ENCODE peak calls at places on chromosomes 3 and 15, in ten cellular contexts. One of them, this sample, is unnamed.

GRCh38 chr15:90708516-90708915 is 8.6 kb upstream of the BLM start:
- DNase-seq in CD4-positive, alpha-beta T cell: no peak
- DNase-seq in K562: no peak
- DNase-seq in heart left ventricle: no peak
- DNase-seq in WTC11: no peak
- DNase-seq in Calu3: no peak
- DNase-seq in sigmoid colon: no peak
- DNase-seq in H9: no peak
- DNase-seq in fibroblast of the aortic adventitia: peak
- DNase-seq in HFF-Myc: no peak
- DNase-seq in this sample: no peak

GRCh38 chr3:168088106-168088722 is 7.5 kb downstream of the GOLIM4 start:
- DNase-seq in CD4-positive, alpha-beta T cell: no peak
- DNase-seq in K562: no peak
- DNase-seq in heart left ventricle: no peak
- DNase-seq in WTC11: peak
- DNase-seq in Calu3: peak
- DNase-seq in sigmoid colon: no peak
- DNase-seq in H9: peak
- DNase-seq in fibroblast of the aortic adventitia: no peak
- DNase-seq in HFF-Myc: no peak
- DNase-seq in this sample: peak

GRCh38 chr15:63930034-63930433 is 96.3 kb upstream of the HERC1 start:
- DNase-seq in CD4-positive, alpha-beta T cell: no peak
- DNase-seq in K562: no peak
- DNase-seq in heart left ventricle: no peak
- DNase-seq in WTC11: peak
- DNase-seq in Calu3: no peak
- DNase-seq in sigmoid colon: peak
- DNase-seq in H9: no peak
- DNase-seq in fibroblast of the aortic adventitia: no peak
- DNase-seq in HFF-Myc: no peak
- DNase-seq in this sample: no peak

GRCh38 chr15:43511012-43511885 is 6.2 kb upstream of the MAP1A start:
- DNase-seq in CD4-positive, alpha-beta T cell: no peak
- DNase-seq in K562: no peak
- DNase-seq in heart left ventricle: no peak
- DNase-seq in WTC11: peak
- DNase-seq in Calu3: no peak
- DNase-seq in sigmoid colon: no peak
- DNase-seq in H9: peak
- DNase-seq in fibroblast of the aortic adventitia: peak
- DNase-seq in HFF-Myc: no peak
- DNase-seq in this sample: peak

GRCh38 chr3:10205461-10206165 is 40.9 kb downstream of the IRAK2 start:
- DNase-seq in CD4-positive, alpha-beta T cell: no peak
- DNase-seq in K562: no peak
- DNase-seq in heart left ventricle: no peak
- DNase-seq in WTC11: no peak
- DNase-seq in Calu3: peak
- DNase-seq in sigmoid colon: no peak
- DNase-seq in H9: no peak
- DNase-seq in fibroblast of the aortic adventitia: peak
- DNase-seq in HFF-Myc: peak
- DNase-seq in this sample: no peak

GRCh38 chr3:122055215-122055614 is at the start of gene CD86:
- DNase-seq in CD4-positive, alpha-beta T cell: no peak
- DNase-seq in K562: no peak
- DNase-seq in heart left ventricle: no peak
- DNase-seq in WTC11: no peak
- DNase-seq in Calu3: no peak
- DNase-seq in sigmoid colon: no peak
- DNase-seq in H9: no peak
- DNase-seq in fibroblast of the aortic adventitia: no peak
- DNase-seq in HFF-Myc: no peak
- DNase-seq in this sample: peak

GRCh38 chr3:105791919-105792786 is 76.7 kb downstream of the CBLB start:
- DNase-seq in CD4-positive, alpha-beta T cell: no peak
- DNase-seq in K562: no peak
- DNase-seq in heart left ventricle: peak
- DNase-seq in WTC11: no peak
- DNase-seq in Calu3: no peak
- DNase-seq in sigmoid colon: peak
- DNase-seq in H9: no peak
- DNase-seq in fibroblast of the aortic adventitia: peak
- DNase-seq in HFF-Myc: no peak
- DNase-seq in this sample: no peak

GRCh38 chr15:41695750-41696436 is 35.7 kb downstream of the MGA start:
- DNase-seq in CD4-positive, alpha-beta T cell: peak
- DNase-seq in K562: peak
- DNase-seq in heart left ventricle: peak
- DNase-seq in WTC11: no peak
- DNase-seq in Calu3: no peak
- DNase-seq in sigmoid colon: no peak
- DNase-seq in H9: no peak
- DNase-seq in fibroblast of the aortic adventitia: peak
- DNase-seq in HFF-Myc: no peak
- DNase-seq in this sample: peak

GRCh38 chr3:27675287-27675686 is 46.8 kb downstream of the EOMES start:
- DNase-seq in CD4-positive, alpha-beta T cell: no peak
- DNase-seq in K562: no peak
- DNase-seq in heart left ventricle: no peak
- DNase-seq in WTC11: no peak
- DNase-seq in Calu3: no peak
- DNase-seq in sigmoid colon: no peak
- DNase-seq in H9: no peak
- DNase-seq in fibroblast of the aortic adventitia: peak
- DNase-seq in HFF-Myc: no peak
- DNase-seq in this sample: no peak

GRCh38 chr15:76799760-76800159 is 105.4 kb downstream of the SCAPER start:
- DNase-seq in CD4-positive, alpha-beta T cell: no peak
- DNase-seq in K562: peak
- DNase-seq in heart left ventricle: no peak
- DNase-seq in WTC11: no peak
- DNase-seq in Calu3: no peak
- DNase-seq in sigmoid colon: no peak
- DNase-seq in H9: no peak
- DNase-seq in fibroblast of the aortic adventitia: peak
- DNase-seq in HFF-Myc: peak
- DNase-seq in this sample: no peak

GRCh38 chr3:175475765-175476164 is 616.6 kb downstream of the NAALADL2 start:
- DNase-seq in CD4-positive, alpha-beta T cell: no peak
- DNase-seq in K562: no peak
- DNase-seq in heart left ventricle: no peak
- DNase-seq in WTC11: no peak
- DNase-seq in Calu3: no peak
- DNase-seq in sigmoid colon: no peak
- DNase-seq in H9: no peak
- DNase-seq in fibroblast of the aortic adventitia: no peak
- DNase-seq in HFF-Myc: no peak
- DNase-seq in this sample: no peak

GRCh38 chr3:49346797-49347251 is 7.0 kb upstream of the USP4 start:
- DNase-seq in CD4-positive, alpha-beta T cell: no peak
- DNase-seq in K562: no peak
- DNase-seq in heart left ventricle: no peak
- DNase-seq in WTC11: no peak
- DNase-seq in Calu3: no peak
- DNase-seq in sigmoid colon: no peak
- DNase-seq in H9: no peak
- DNase-seq in fibroblast of the aortic adventitia: peak
- DNase-seq in HFF-Myc: no peak
- DNase-seq in this sample: no peak

GRCh38 chr3:49341996-49342395 is 2.1 kb upstream of the USP4 start:
- DNase-seq in CD4-positive, alpha-beta T cell: no peak
- DNase-seq in K562: no peak
- DNase-seq in heart left ventricle: no peak
- DNase-seq in WTC11: no peak
- DNase-seq in Calu3: no peak
- DNase-seq in sigmoid colon: no peak
- DNase-seq in H9: no peak
- DNase-seq in fibroblast of the aortic adventitia: no peak
- DNase-seq in HFF-Myc: no peak
- DNase-seq in this sample: no peak

GRCh38 chr3:49339947-49340800 is at the start of gene USP4:
- DNase-seq in CD4-positive, alpha-beta T cell: peak
- DNase-seq in K562: peak
- DNase-seq in heart left ventricle: peak
- DNase-seq in WTC11: peak
- DNase-seq in Calu3: peak
- DNase-seq in sigmoid colon: peak
- DNase-seq in H9: peak
- DNase-seq in fibroblast of the aortic adventitia: peak
- DNase-seq in HFF-Myc: peak
- DNase-seq in this sample: peak

GRCh38 chr3:49339593-49339946 is 283 bp downstream of the USP4 start:
- DNase-seq in CD4-positive, alpha-beta T cell: peak
- DNase-seq in K562: peak
- DNase-seq in heart left ventricle: no peak
- DNase-seq in WTC11: peak
- DNase-seq in Calu3: peak
- DNase-seq in sigmoid colon: peak
- DNase-seq in H9: peak
- DNase-seq in fibroblast of the aortic adventitia: no peak
- DNase-seq in HFF-Myc: no peak
- DNase-seq in this sample: no peak

DNA sequence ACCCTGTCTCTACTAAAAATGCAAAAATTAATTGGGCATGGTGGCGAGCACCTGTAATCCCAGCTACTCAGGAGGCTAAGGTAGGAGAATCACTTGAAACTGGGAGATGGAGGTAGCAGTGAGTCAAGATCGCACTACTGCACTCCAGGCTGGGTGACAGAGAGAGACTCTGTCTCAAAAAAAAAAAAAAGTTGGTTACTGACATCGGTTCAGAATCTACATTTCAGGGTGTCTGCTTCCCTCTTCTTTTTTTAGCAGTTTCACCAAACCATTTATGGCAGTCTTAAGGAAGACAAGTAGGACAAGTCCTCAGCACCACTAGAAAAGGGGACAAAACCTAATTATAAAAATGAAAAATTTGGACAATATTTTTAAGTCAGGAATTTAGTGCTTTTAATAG is 3.3 kb upstream of the USP4 start:
- DNase-seq in CD4-positive, alpha-beta T cell: no peak
- DNase-seq in K562: no peak
- DNase-seq in heart left ventricle: no peak
- DNase-seq in WTC11: no peak
- DNase-seq in Calu3: no peak
- DNase-seq in sigmoid colon: no peak
- DNase-seq in H9: no peak
- DNase-seq in fibroblast of the aortic adventitia: no peak
- DNase-seq in HFF-Myc: no peak
- DNase-seq in this sample: no peak
- TF ChIP-seq CTCF in CD4-positive, alpha-beta T cell: no peak
- TF ChIP-seq CTCF in K562: no peak
- TF ChIP-seq CTCF in heart left ventricle: no peak
- TF ChIP-seq CTCF in WTC11: no peak
- TF ChIP-seq CTCF in Calu3: no peak
- TF ChIP-seq CTCF in sigmoid colon: no peak
- TF ChIP-seq CTCF in H9: no peak
- TF ChIP-seq CTCF in fibroblast of the aortic adventitia: no peak
- TF ChIP-seq CTCF in HFF-Myc: no peak
- TF ChIP-seq CTCF in this sample: no peak

GRCh38 chr3:189862385-189863023 is 231.3 kb downstream of the TP63 start:
- DNase-seq in CD4-positive, alpha-beta T cell: no peak
- DNase-seq in K562: no peak
- DNase-seq in heart left ventricle: no peak
- DNase-seq in WTC11: no peak
- DNase-seq in Calu3: no peak
- DNase-seq in sigmoid colon: no peak
- DNase-seq in H9: no peak
- DNase-seq in fibroblast of the aortic adventitia: peak
- DNase-seq in HFF-Myc: no peak
- DNase-seq in this sample: no peak
- TF ChIP-seq CTCF in CD4-positive, alpha-beta T cell: no peak
- TF ChIP-seq CTCF in K562: no peak
- TF ChIP-seq CTCF in heart left ventricle: no peak
- TF ChIP-seq CTCF in WTC11: no peak
- TF ChIP-seq CTCF in Calu3: no peak
- TF ChIP-seq CTCF in sigmoid colon: no peak
- TF ChIP-seq CTCF in H9: no peak
- TF ChIP-seq CTCF in fibroblast of the aortic adventitia: no peak
- TF ChIP-seq CTCF in HFF-Myc: no peak
- TF ChIP-seq CTCF in this sample: no peak

GRCh38 chr3:192825191-192825590 is 92.5 kb downstream of the MB21D2 start:
- DNase-seq in CD4-positive, alpha-beta T cell: no peak
- DNase-seq in K562: no peak
- DNase-seq in heart left ventricle: no peak
- DNase-seq in WTC11: no peak
- DNase-seq in Calu3: no peak
- DNase-seq in sigmoid colon: no peak
- DNase-seq in H9: no peak
- DNase-seq in fibroblast of the aortic adventitia: peak
- DNase-seq in HFF-Myc: no peak
- DNase-seq in this sample: no peak

GRCh38 chr3:192827208-192827607 is 90.4 kb downstream of the MB21D2 start:
- DNase-seq in CD4-positive, alpha-beta T cell: no peak
- DNase-seq in K562: no peak
- DNase-seq in heart left ventricle: no peak
- DNase-seq in WTC11: no peak
- DNase-seq in Calu3: no peak
- DNase-seq in sigmoid colon: no peak
- DNase-seq in H9: no peak
- DNase-seq in fibroblast of the aortic adventitia: no peak
- DNase-seq in HFF-Myc: no peak
- DNase-seq in this sample: no peak

GRCh38 chr3:192824313-192824712 is 93.3 kb downstream of the MB21D2 start:
- DNase-seq in CD4-positive, alpha-beta T cell: no peak
- DNase-seq in K562: no peak
- DNase-seq in heart left ventricle: no peak
- DNase-seq in WTC11: no peak
- DNase-seq in Calu3: no peak
- DNase-seq in sigmoid colon: no peak
- DNase-seq in H9: no peak
- DNase-seq in fibroblast of the aortic adventitia: no peak
- DNase-seq in HFF-Myc: no peak
- DNase-seq in this sample: no peak

GRCh38 chr3:192827863-192828594 is 89.6 kb downstream of the MB21D2 start:
- DNase-seq in CD4-positive, alpha-beta T cell: no peak
- DNase-seq in K562: no peak
- DNase-seq in heart left ventricle: no peak
- DNase-seq in WTC11: no peak
- DNase-seq in Calu3: no peak
- DNase-seq in sigmoid colon: no peak
- DNase-seq in H9: no peak
- DNase-seq in fibroblast of the aortic adventitia: no peak
- DNase-seq in HFF-Myc: no peak
- DNase-seq in this sample: no peak

GRCh38 chr3:192825657-192826200 is 91.9 kb downstream of the MB21D2 start:
- DNase-seq in CD4-positive, alpha-beta T cell: no peak
- DNase-seq in K562: no peak
- DNase-seq in heart left ventricle: no peak
- DNase-seq in WTC11: no peak
- DNase-seq in Calu3: peak
- DNase-seq in sigmoid colon: no peak
- DNase-seq in H9: no peak
- DNase-seq in fibroblast of the aortic adventitia: peak
- DNase-seq in HFF-Myc: no peak
- DNase-seq in this sample: no peak
- TF ChIP-seq CTCF in CD4-positive, alpha-beta T cell: no peak
- TF ChIP-seq CTCF in K562: no peak
- TF ChIP-seq CTCF in heart left ventricle: no peak
- TF ChIP-seq CTCF in WTC11: no peak
- TF ChIP-seq CTCF in Calu3: no peak
- TF ChIP-seq CTCF in sigmoid colon: peak
- TF ChIP-seq CTCF in H9: peak
- TF ChIP-seq CTCF in fibroblast of the aortic adventitia: no peak
- TF ChIP-seq CTCF in HFF-Myc: no peak
- TF ChIP-seq CTCF in this sample: no peak

GRCh38 chr15:77864211-77865105 is 213.1 kb downstream of the TBC1D2B start:
- DNase-seq in CD4-positive, alpha-beta T cell: no peak
- DNase-seq in K562: no peak
- DNase-seq in heart left ventricle: peak
- DNase-seq in WTC11: no peak
- DNase-seq in Calu3: no peak
- DNase-seq in sigmoid colon: peak
- DNase-seq in H9: peak
- DNase-seq in fibroblast of the aortic adventitia: no peak
- DNase-seq in HFF-Myc: no peak
- DNase-seq in this sample: no peak
- TF ChIP-seq CTCF in CD4-positive, alpha-beta T cell: no peak
- TF ChIP-seq CTCF in K562: peak
- TF ChIP-seq CTCF in heart left ventricle: no peak
- TF ChIP-seq CTCF in WTC11: no peak
- TF ChIP-seq CTCF in Calu3: no peak
- TF ChIP-seq CTCF in sigmoid colon: no peak
- TF ChIP-seq CTCF in H9: no peak
- TF ChIP-seq CTCF in fibroblast of the aortic adventitia: no peak
- TF ChIP-seq CTCF in HFF-Myc: no peak
- TF ChIP-seq CTCF in this sample: no peak